ENCODE peak calls at places on chromosomes 5 and 9, in nine cellular contexts. One of them, this sample, is unnamed.

GRCh38 chr5:84885479-84886258 is 501.0 kb upstream of the EDIL3 start:
- DNase-seq in PC-9: no peak
- DNase-seq in suprapubic skin: no peak
- DNase-seq in SJSA1: peak
- DNase-seq in CD4-positive, alpha-beta T cell: no peak
- DNase-seq in neural progenitor cell: no peak
- DNase-seq in body of pancreas: no peak
- DNase-seq in mesendoderm: peak
- DNase-seq in Peyer's patch: no peak
- DNase-seq in this sample: no peak

GRCh38 chr9:13033959-13034695 is 245.4 kb downstream of the MPDZ start:
- DNase-seq in PC-9: peak
- DNase-seq in Peyer's patch: peak
- DNase-seq in CD4-positive, alpha-beta T cell: no peak
- DNase-seq in suprapubic skin: no peak
- DNase-seq in SJSA1: peak
- DNase-seq in mesendoderm: peak
- DNase-seq in neural progenitor cell: peak
- DNase-seq in body of pancreas: peak
- DNase-seq in this sample: no peak

GRCh38 chr9:12935714-12936113 is 160.9 kb downstream of the LURAP1L start:
- DNase-seq in suprapubic skin: no peak
- DNase-seq in body of pancreas: no peak
- DNase-seq in CD4-positive, alpha-beta T cell: no peak
- DNase-seq in SJSA1: no peak
- DNase-seq in mesendoderm: no peak
- DNase-seq in Peyer's patch: no peak
- DNase-seq in PC-9: no peak
- DNase-seq in neural progenitor cell: no peak
- DNase-seq in this sample: no peak

GRCh38 chr5:135700731-135701130 is 121.9 kb upstream of the CXCL14 start:
- DNase-seq in mesendoderm: no peak
- DNase-seq in SJSA1: no peak
- DNase-seq in suprapubic skin: peak
- DNase-seq in body of pancreas: no peak
- DNase-seq in CD4-positive, alpha-beta T cell: no peak
- DNase-seq in Peyer's patch: no peak
- DNase-seq in PC-9: no peak
- DNase-seq in neural progenitor cell: no peak
- DNase-seq in this sample: no peak

GRCh38 chr5:102823441-102823874 is 68.4 kb downstream of the PAM start:
- DNase-seq in PC-9: no peak
- DNase-seq in Peyer's patch: no peak
- DNase-seq in CD4-positive, alpha-beta T cell: no peak
- DNase-seq in body of pancreas: no peak
- DNase-seq in mesendoderm: no peak
- DNase-seq in suprapubic skin: no peak
- DNase-seq in SJSA1: peak
- DNase-seq in neural progenitor cell: no peak
- DNase-seq in this sample: no peak

GRCh38 chr5:57468481-57469165 is 14.0 kb downstream of the ACTBL2 start:
- DNase-seq in Peyer's patch: no peak
- DNase-seq in mesendoderm: no peak
- DNase-seq in CD4-positive, alpha-beta T cell: no peak
- DNase-seq in body of pancreas: no peak
- DNase-seq in suprapubic skin: no peak
- DNase-seq in PC-9: no peak
- DNase-seq in neural progenitor cell: no peak
- DNase-seq in SJSA1: no peak
- DNase-seq in this sample: no peak

GRCh38 chr5:14572384-14572783 is 9.2 kb upstream of the OTULINL start:
- DNase-seq in neural progenitor cell: no peak
- DNase-seq in SJSA1: no peak
- DNase-seq in PC-9: no peak
- DNase-seq in body of pancreas: no peak
- DNase-seq in mesendoderm: no peak
- DNase-seq in suprapubic skin: no peak
- DNase-seq in CD4-positive, alpha-beta T cell: no peak
- DNase-seq in Peyer's patch: no peak
- DNase-seq in this sample: no peak

GRCh38 chr9:86034863-86035734 is 64.3 kb downstream of the GOLM1 start:
- DNase-seq in mesendoderm: peak
- DNase-seq in PC-9: peak
- DNase-seq in body of pancreas: peak
- DNase-seq in neural progenitor cell: peak
- DNase-seq in CD4-positive, alpha-beta T cell: no peak
- DNase-seq in Peyer's patch: no peak
- DNase-seq in suprapubic skin: no peak
- DNase-seq in SJSA1: no peak
- DNase-seq in this sample: peak

GRCh38 chr9:126062158-126062929 is 264.3 kb upstream of the MVB12B start:
- DNase-seq in neural progenitor cell: no peak
- DNase-seq in SJSA1: no peak
- DNase-seq in CD4-positive, alpha-beta T cell: no peak
- DNase-seq in mesendoderm: no peak
- DNase-seq in body of pancreas: no peak
- DNase-seq in suprapubic skin: no peak
- DNase-seq in PC-9: no peak
- DNase-seq in Peyer's patch: peak
- DNase-seq in this sample: no peak

GRCh38 chr5:151569132-151570046 is 21.7 kb downstream of the FAT2 start:
- DNase-seq in Peyer's patch: no peak
- DNase-seq in neural progenitor cell: no peak
- DNase-seq in suprapubic skin: no peak
- DNase-seq in CD4-positive, alpha-beta T cell: no peak
- DNase-seq in mesendoderm: no peak
- DNase-seq in SJSA1: no peak
- DNase-seq in PC-9: no peak
- DNase-seq in body of pancreas: no peak
- DNase-seq in this sample: no peak

GRCh38 chr5:107104040-107104773 is 566.5 kb downstream of the EFNA5 start:
- DNase-seq in PC-9: no peak
- DNase-seq in CD4-positive, alpha-beta T cell: no peak
- DNase-seq in body of pancreas: no peak
- DNase-seq in mesendoderm: no peak
- DNase-seq in neural progenitor cell: peak
- DNase-seq in Peyer's patch: no peak
- DNase-seq in SJSA1: no peak
- DNase-seq in suprapubic skin: no peak
- DNase-seq in this sample: no peak

GRCh38 chr5:179315356-179315890 is 29.8 kb downstream of the ADAMTS2 start:
- DNase-seq in CD4-positive, alpha-beta T cell: no peak
- DNase-seq in mesendoderm: no peak
- DNase-seq in neural progenitor cell: no peak
- DNase-seq in PC-9: no peak
- DNase-seq in Peyer's patch: peak
- DNase-seq in body of pancreas: no peak
- DNase-seq in suprapubic skin: peak
- DNase-seq in SJSA1: no peak
- DNase-seq in this sample: no peak

GRCh38 chr9:98906273-98907040 is 37.2 kb upstream of the COL15A1 start:
- DNase-seq in Peyer's patch: no peak
- DNase-seq in CD4-positive, alpha-beta T cell: no peak
- DNase-seq in PC-9: no peak
- DNase-seq in body of pancreas: peak
- DNase-seq in mesendoderm: no peak
- DNase-seq in SJSA1: no peak
- DNase-seq in suprapubic skin: no peak
- DNase-seq in neural progenitor cell: no peak
- DNase-seq in this sample: no peak

GRCh38 chr5:170112876-170113516 is 7.3 kb downstream of the FOXI1 start:
- DNase-seq in Peyer's patch: no peak
- DNase-seq in CD4-positive, alpha-beta T cell: no peak
- DNase-seq in suprapubic skin: no peak
- DNase-seq in mesendoderm: peak
- DNase-seq in PC-9: no peak
- DNase-seq in neural progenitor cell: no peak
- DNase-seq in body of pancreas: no peak
- DNase-seq in SJSA1: no peak
- DNase-seq in this sample: no peak

GRCh38 chr5:33441241-33441844 is 578 bp downstream of the TARS1 start:
- DNase-seq in mesendoderm: no peak
- DNase-seq in CD4-positive, alpha-beta T cell: no peak
- DNase-seq in body of pancreas: peak
- DNase-seq in suprapubic skin: no peak
- DNase-seq in PC-9: no peak
- DNase-seq in Peyer's patch: no peak
- DNase-seq in SJSA1: no peak
- DNase-seq in neural progenitor cell: peak
- DNase-seq in this sample: no peak

GRCh38 chr9:97993000-97993399 is 9.9 kb downstream of the ANP32B start:
- DNase-seq in SJSA1: no peak
- DNase-seq in PC-9: no peak
- DNase-seq in mesendoderm: no peak
- DNase-seq in CD4-positive, alpha-beta T cell: no peak
- DNase-seq in neural progenitor cell: no peak
- DNase-seq in body of pancreas: no peak
- DNase-seq in suprapubic skin: no peak
- DNase-seq in Peyer's patch: no peak
- DNase-seq in this sample: no peak

GRCh38 chr9:102594216-102594615 is 400.9 kb upstream of the CYLC2 start:
- DNase-seq in SJSA1: no peak
- DNase-seq in body of pancreas: no peak
- DNase-seq in mesendoderm: no peak
- DNase-seq in suprapubic skin: no peak
- DNase-seq in neural progenitor cell: no peak
- DNase-seq in Peyer's patch: no peak
- DNase-seq in CD4-positive, alpha-beta T cell: no peak
- DNase-seq in PC-9: no peak
- DNase-seq in this sample: no peak

GRCh38 chr9:69324549-69325401 is at the start of gene ENTREP1:
- DNase-seq in SJSA1: peak
- DNase-seq in CD4-positive, alpha-beta T cell: no peak
- DNase-seq in Peyer's patch: peak
- DNase-seq in body of pancreas: peak
- DNase-seq in suprapubic skin: peak
- DNase-seq in mesendoderm: peak
- DNase-seq in PC-9: peak
- DNase-seq in neural progenitor cell: peak
- DNase-seq in this sample: peak

GRCh38 chr5:99004960-99005359 is 76.2 kb upstream of the CHD1 start:
- DNase-seq in suprapubic skin: no peak
- DNase-seq in PC-9: no peak
- DNase-seq in SJSA1: no peak
- DNase-seq in body of pancreas: no peak
- DNase-seq in neural progenitor cell: no peak
- DNase-seq in mesendoderm: no peak
- DNase-seq in CD4-positive, alpha-beta T cell: no peak
- DNase-seq in Peyer's patch: no peak
- DNase-seq in this sample: no peak
- H3K27ac ChIP-seq in suprapubic skin: no peak
- H3K27ac ChIP-seq in PC-9: no peak
- H3K27ac ChIP-seq in SJSA1: no peak
- H3K27ac ChIP-seq in body of pancreas: no peak
- H3K27ac ChIP-seq in neural progenitor cell: no peak
- H3K27ac ChIP-seq in mesendoderm: no peak
- H3K27ac ChIP-seq in CD4-positive, alpha-beta T cell: no peak
- H3K27ac ChIP-seq in Peyer's patch: no peak
- H3K27ac ChIP-seq in this sample: no peak

GRCh38 chr9:37157978-37158377 is 37.6 kb downstream of the ZCCHC7 start:
- DNase-seq in mesendoderm: no peak
- DNase-seq in SJSA1: no peak
- DNase-seq in neural progenitor cell: no peak
- DNase-seq in Peyer's patch: no peak
- DNase-seq in body of pancreas: no peak
- DNase-seq in suprapubic skin: no peak
- DNase-seq in CD4-positive, alpha-beta T cell: no peak
- DNase-seq in PC-9: no peak
- DNase-seq in this sample: no peak
- H3K27ac ChIP-seq in mesendoderm: no peak
- H3K27ac ChIP-seq in SJSA1: no peak
- H3K27ac ChIP-seq in neural progenitor cell: no peak
- H3K27ac ChIP-seq in Peyer's patch: no peak
- H3K27ac ChIP-seq in body of pancreas: no peak
- H3K27ac ChIP-seq in suprapubic skin: no peak
- H3K27ac ChIP-seq in CD4-positive, alpha-beta T cell: no peak
- H3K27ac ChIP-seq in PC-9: no peak
- H3K27ac ChIP-seq in this sample: no peak

GRCh38 chr5:117295941-117296340 is 721.3 kb upstream of the SEMA6A start:
- DNase-seq in Peyer's patch: no peak
- DNase-seq in neural progenitor cell: no peak
- DNase-seq in body of pancreas: no peak
- DNase-seq in SJSA1: no peak
- DNase-seq in suprapubic skin: no peak
- DNase-seq in mesendoderm: no peak
- DNase-seq in CD4-positive, alpha-beta T cell: no peak
- DNase-seq in PC-9: no peak
- DNase-seq in this sample: no peak
- H3K27ac ChIP-seq in Peyer's patch: no peak
- H3K27ac ChIP-seq in neural progenitor cell: no peak
- H3K27ac ChIP-seq in body of pancreas: no peak
- H3K27ac ChIP-seq in SJSA1: no peak
- H3K27ac ChIP-seq in suprapubic skin: no peak
- H3K27ac ChIP-seq in mesendoderm: no peak
- H3K27ac ChIP-seq in CD4-positive, alpha-beta T cell: no peak
- H3K27ac ChIP-seq in PC-9: no peak
- H3K27ac ChIP-seq in this sample: no peak

GRCh38 chr5:74182603-74183002 is 457.9 kb downstream of the ENC1 start:
- DNase-seq in SJSA1: no peak
- DNase-seq in Peyer's patch: no peak
- DNase-seq in body of pancreas: no peak
- DNase-seq in CD4-positive, alpha-beta T cell: no peak
- DNase-seq in suprapubic skin: no peak
- DNase-seq in PC-9: no peak
- DNase-seq in neural progenitor cell: no peak
- DNase-seq in mesendoderm: no peak
- DNase-seq in this sample: no peak

GRCh38 chr5:74177995-74178394 is 462.5 kb downstream of the ENC1 start:
- DNase-seq in body of pancreas: no peak
- DNase-seq in PC-9: no peak
- DNase-seq in Peyer's patch: no peak
- DNase-seq in mesendoderm: no peak
- DNase-seq in SJSA1: no peak
- DNase-seq in suprapubic skin: no peak
- DNase-seq in CD4-positive, alpha-beta T cell: no peak
- DNase-seq in neural progenitor cell: no peak
- DNase-seq in this sample: no peak

GRCh38 chr5:74183041-74183440 is 457.5 kb downstream of the ENC1 start:
- DNase-seq in PC-9: no peak
- DNase-seq in Peyer's patch: no peak
- DNase-seq in mesendoderm: no peak
- DNase-seq in body of pancreas: no peak
- DNase-seq in SJSA1: no peak
- DNase-seq in neural progenitor cell: no peak
- DNase-seq in suprapubic skin: no peak
- DNase-seq in CD4-positive, alpha-beta T cell: no peak
- DNase-seq in this sample: no peak

GRCh38 chr5:74179183-74179582 is 461.3 kb downstream of the ENC1 start:
- DNase-seq in body of pancreas: no peak
- DNase-seq in mesendoderm: peak
- DNase-seq in PC-9: no peak
- DNase-seq in Peyer's patch: no peak
- DNase-seq in SJSA1: no peak
- DNase-seq in suprapubic skin: no peak
- DNase-seq in CD4-positive, alpha-beta T cell: no peak
- DNase-seq in neural progenitor cell: peak
- DNase-seq in this sample: no peak

DNA sequence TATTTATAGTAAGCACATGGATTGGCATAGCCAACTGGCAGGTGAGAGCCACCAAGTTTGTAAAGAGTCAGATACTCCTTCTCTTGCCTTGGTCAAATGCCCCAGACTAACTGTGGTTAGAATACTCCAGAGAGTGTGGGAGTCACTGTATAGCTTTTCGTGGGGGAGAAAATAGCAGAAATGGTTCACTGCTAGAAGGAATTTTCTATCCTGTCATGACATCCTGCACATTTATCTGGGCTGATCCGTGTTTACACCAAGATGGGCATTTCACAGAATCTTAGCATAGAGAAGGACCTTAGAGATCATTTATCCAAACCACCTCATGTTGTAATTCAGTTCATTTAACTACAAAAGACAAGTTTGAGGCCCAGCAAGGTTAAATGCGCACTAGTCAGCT is 460.8 kb downstream of the ENC1 start:
- DNase-seq in CD4-positive, alpha-beta T cell: no peak
- DNase-seq in PC-9: no peak
- DNase-seq in mesendoderm: no peak
- DNase-seq in neural progenitor cell: no peak
- DNase-seq in body of pancreas: no peak
- DNase-seq in Peyer's patch: no peak
- DNase-seq in SJSA1: no peak
- DNase-seq in suprapubic skin: no peak
- DNase-seq in this sample: no peak
- H3K27ac ChIP-seq in CD4-positive, alpha-beta T cell: no peak
- H3K27ac ChIP-seq in PC-9: no peak
- H3K27ac ChIP-seq in mesendoderm: no peak
- H3K27ac ChIP-seq in neural progenitor cell: no peak
- H3K27ac ChIP-seq in body of pancreas: no peak
- H3K27ac ChIP-seq in Peyer's patch: no peak
- H3K27ac ChIP-seq in SJSA1: no peak
- H3K27ac ChIP-seq in suprapubic skin: no peak
- H3K27ac ChIP-seq in this sample: no peak

This sample was measured in substantia nigra.